ENCODE peak calls at places on chromosomes 13 and 19, in five cellular contexts. K, T, J, C and S are unnamed samples.

GRCh38 chr13:98875146-98875729 is 102.6 kb downstream of the DOCK9 start:
- DNase-seq in K (no peak), T (no peak), J (no peak), C (no peak), S (no peak)

GRCh38 chr19:16573925-16574324 is 1.7 kb upstream of the SLC35E1 start:
- DNase-seq in K (no peak), T (no peak), J (no peak), C (no peak), S (no peak)

GRCh38 chr13:113402471-113403254 is 38.7 kb upstream of the GRTP1 start:
- DNase-seq in K (no peak), T (no peak), J (no peak), C (no peak), S (no peak)

GRCh38 chr19:16470911-16471811 is 609 bp downstream of the EPS15L1 start:
- DNase-seq in K (peak; percentile 36), T (no peak), J (no peak), C (no peak), S (no peak)

GRCh38 chr19:35284153-35285140 is 2.1 kb downstream of the HAMP start:
- DNase-seq in K (no peak), T (no peak), J (no peak), C (no peak), S (no peak)

GRCh38 chr19:16889429-16889882 is 657 bp downstream of the F2RL3 start:
- DNase-seq in K (no peak), T (no peak), J (no peak), C (peak; percentile 10), S (peak; percentile 45)

GRCh38 chr13:104318121-104318520 is 1251.9 kb upstream of the SLC10A2 start:
- DNase-seq in K (no peak), T (no peak), J (peak; percentile 24), C (no peak), S (peak; percentile 10)

GRCh38 chr19:48490980-48491792 is 20.4 kb downstream of the LMTK3 start:
- DNase-seq in K (no peak), T (no peak), J (peak; percentile 36), C (no peak), S (no peak)

GRCh38 chr13:114152831-114153371 is 20.5 kb upstream of the RASA3 start:
- DNase-seq in K (no peak), T (no peak), J (no peak), C (no peak), S (no peak)

GRCh38 chr19:43290568-43291359 is 21.4 kb upstream of the PSG9 start:
- DNase-seq in K (peak; percentile 45), T (no peak), J (no peak), C (no peak), S (no peak)

GRCh38 chr19:39970424-39970673 is 616 bp upstream of the PSMC4 start:
- DNase-seq in K (no peak), T (no peak), J (peak; percentile 43), C (no peak), S (no peak)

GRCh38 chr19:38655148-38655824 is 7.8 kb downstream of the ACTN4 start:
- DNase-seq in K (no peak), T (no peak), J (no peak), C (no peak), S (no peak)

GRCh38 chr19:56837492-56837891 is 3.0 kb downstream of the PEG3 start:
- DNase-seq in K (peak; percentile 80), T (peak; percentile 33), J (no peak), C (no peak), S (no peak)

GRCh38 chr19:5397804-5398692 is 57.2 kb upstream of the ZNRF4 start:
- DNase-seq in K (peak; percentile 68), T (no peak), J (no peak), C (no peak), S (no peak)

GRCh38 chr19:29105629-29106352 is 107.2 kb downstream of the UQCRFS1 start:
- DNase-seq in K (no peak), T (no peak), J (no peak), C (no peak), S (no peak)

GRCh38 chr19:4197625-4198466 is 15.4 kb downstream of the ANKRD24 start:
- DNase-seq in K (peak; percentile 66), T (no peak), J (no peak), C (no peak), S (no peak)

GRCh38 chr19:11446652-11447301 is 11.3 kb downstream of the PRKCSH start:
- DNase-seq in K (peak; percentile 94), T (no peak), J (peak; percentile 12), C (no peak), S (peak; percentile 12)

GRCh38 chr19:1871630-1872029 is 8.3 kb upstream of the KLF16 start:
- DNase-seq in K (no peak), T (no peak), J (no peak), C (no peak), S (no peak)

GRCh38 chr13:105721056-105721455 is 814.4 kb downstream of the EFNB2 start:
- DNase-seq in K (no peak), T (no peak), J (no peak), C (no peak), S (no peak)

GRCh38 chr13:107675847-107676550 is 539.3 kb downstream of the LIG4 start:
- DNase-seq in K (no peak), T (no peak), J (no peak), C (no peak), S (no peak)

GRCh38 chr19:17495639-17496265 is 15.7 kb upstream of the PGLS start:
- DNase-seq in K (no peak), T (no peak), J (no peak), C (no peak), S (no peak)

GRCh38 chr19:53311897-53312296 is 21.7 kb upstream of the ZNF845 start:
- DNase-seq in K (no peak), T (no peak), J (no peak), C (no peak), S (no peak)